ENCODE peak calls at places on chromosomes 1 and 21, in ten cellular contexts. Z is pancreas; Q is AG04449; L is CD8-positive, alpha-beta memory T cell; W is trophoblast cell; U is fibroblast of lung; F is CD8-positive, alpha-beta T cell; G is Peyer's patch; X is NB4; D is heart left ventricle. C is an unnamed sample.
A peak's percentile ranks its signal among the peaks of the same experiment; 100 is the strongest.

GRCh38 chr1:153494976-153495535 is 34.6 kb upstream of the S100A7 start:
- DNase-seq in Z (peak; percentile 78), Q (no peak), L (peak; percentile 61), W (peak; percentile 52), U (peak; percentile 70), F (peak; percentile 61), G (peak; percentile 77), X (peak; percentile 75), D (peak; percentile 76), C (peak; percentile 82)

GRCh38 chr1:201732351-201732750 is 96.6 kb upstream of the IPO9 start:
- DNase-seq in Z (no peak), Q (no peak), L (no peak), W (no peak), U (no peak), F (no peak), G (no peak), X (no peak), D (no peak), C (no peak)

GRCh38 chr1:36161656-36162531 is 5.9 kb downstream of the MAP7D1 start:
- DNase-seq in Z (no peak), Q (no peak), L (peak; percentile 33), W (peak; percentile 22), U (no peak), F (peak; percentile 31), G (no peak), X (peak; percentile 80), D (peak; percentile 52), C (no peak)

GRCh38 chr1:225896937-225897549 is 8.1 kb upstream of the LEFTY1 start:
- DNase-seq in Z (no peak), Q (no peak), L (peak; percentile 46), W (no peak), U (no peak), F (peak; percentile 64), G (no peak), X (no peak), D (no peak), C (no peak)

GRCh38 chr21:45253633-45254556 is 33.8 kb downstream of the POFUT2 start:
- DNase-seq in Z (no peak), Q (no peak), L (no peak), W (no peak), U (no peak), F (no peak), G (no peak), X (no peak), D (no peak), C (no peak)

GRCh38 chr1:230577537-230577936 is 64.7 kb upstream of the COG2 start:
- DNase-seq in Z (no peak), Q (no peak), L (no peak), W (no peak), U (no peak), F (no peak), G (no peak), X (no peak), D (no peak), C (no peak)

GRCh38 chr1:180513531-180513930 is 11.2 kb upstream of the ACBD6 start:
- DNase-seq in Z (no peak), Q (no peak), L (no peak), W (no peak), U (no peak), F (no peak), G (no peak), X (no peak), D (no peak), C (no peak)

GRCh38 chr1:178684111-178684510 is 40.9 kb upstream of the RALGPS2 start:
- DNase-seq in Z (no peak), Q (no peak), L (no peak), W (peak; percentile 50), U (no peak), F (no peak), G (no peak), X (no peak), D (no peak), C (no peak)

GRCh38 chr1:168842306-168842705 is 113.3 kb upstream of the DPT start:
- DNase-seq in Z (no peak), Q (no peak), L (no peak), W (no peak), U (no peak), F (no peak), G (no peak), X (no peak), D (no peak), C (no peak)

GRCh38 chr1:219000606-219001005 is 173.1 kb upstream of the LYPLAL1 start:
- DNase-seq in Z (no peak), Q (no peak), L (no peak), W (no peak), U (no peak), F (no peak), G (no peak), X (no peak), D (no peak), C (no peak)

GRCh38 chr1:180857947-180858768 is 54.5 kb upstream of the KIAA1614 start:
- DNase-seq in Z (no peak), Q (no peak), L (no peak), W (no peak), U (no peak), F (no peak), G (no peak), X (no peak), D (no peak), C (no peak)

GRCh38 chr1:106526650-106527049 is 529.8 kb upstream of the PRMT6 start:
- DNase-seq in Z (no peak), Q (peak; percentile 47), L (no peak), W (no peak), U (peak; percentile 88), F (no peak), G (no peak), X (no peak), D (no peak), C (no peak)

GRCh38 chr1:204171751-204172178 is 5.6 kb upstream of the REN start:
- DNase-seq in Z (no peak), Q (no peak), L (no peak), W (peak; percentile 70), U (no peak), F (no peak), G (no peak), X (no peak), D (no peak), C (no peak)

GRCh38 chr1:15850450-15851079 is 3.1 kb downstream of the SPEN start:
- DNase-seq in Z (no peak), Q (no peak), L (no peak), W (no peak), U (no peak), F (no peak), G (no peak), X (no peak), D (no peak), C (no peak)
- H3K4me3 ChIP-seq in Z (peak overlapping the region; percentile 88), Q (peak overlapping the region; percentile 36), L (no peak overlapping the region), W (no peak overlapping the region), U (peak overlapping the region; percentile 93), F (no peak overlapping the region), G (no peak overlapping the region), X (peak overlapping the region; percentile 99), D (peak overlapping the region; percentile 90), C (no peak overlapping the region)

GRCh38 chr1:155598842-155599331 is 11.1 kb upstream of the MSTO1 start:
- DNase-seq in Z (no peak), Q (peak; percentile 2), L (no peak), W (peak; percentile 61), U (peak; percentile 45), F (no peak), G (no peak), X (no peak), D (no peak), C (no peak)
- H3K4me3 ChIP-seq in Z (no peak overlapping the region), Q (peak overlapping the region; percentile 8), L (peak overlapping the region; percentile 2), W (no peak overlapping the region), U (no peak overlapping the region), F (peak overlapping the region; percentile 11), G (no peak overlapping the region), X (no peak overlapping the region), D (peak overlapping the region; percentile 33), C (no peak overlapping the region)

DNA sequence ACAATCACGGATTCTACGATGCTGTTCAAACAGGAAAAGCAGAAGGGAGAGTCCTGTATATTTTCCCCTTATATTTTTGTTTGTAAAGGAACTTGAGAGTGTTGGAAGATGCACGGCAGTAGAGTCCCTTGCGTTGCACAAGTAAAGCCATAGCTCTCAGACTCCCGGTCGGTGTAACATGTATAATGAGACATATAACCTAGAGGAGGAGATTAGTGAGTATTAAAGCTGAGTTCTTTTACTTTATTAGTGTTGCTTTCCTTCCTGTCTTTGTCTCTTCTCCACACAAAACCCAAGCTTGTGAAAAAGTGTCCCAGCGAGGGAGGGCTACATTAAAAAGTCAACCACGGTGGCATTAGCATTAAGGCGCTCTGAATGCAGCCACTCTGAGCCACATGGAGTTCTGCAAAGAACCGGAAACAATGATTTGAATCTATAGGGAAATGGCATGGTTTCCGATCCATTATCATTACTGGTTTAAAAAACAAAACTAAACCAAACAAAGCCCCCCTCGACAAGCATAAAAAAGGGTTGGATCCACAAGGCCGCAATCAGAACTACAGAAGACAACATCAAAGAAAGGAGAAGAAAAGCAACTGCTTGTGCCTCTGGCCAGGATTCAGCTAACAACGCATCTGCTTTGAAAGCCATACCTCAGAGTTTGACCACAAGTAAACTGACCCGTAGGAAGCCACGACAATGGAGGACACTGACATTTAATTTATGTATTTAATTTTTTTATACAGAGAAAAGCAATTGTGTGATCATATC is 356.9 kb downstream of the LMO4 start:
- DNase-seq in Z (no peak), Q (no peak), L (no peak), W (no peak), U (peak; percentile 49), F (no peak), G (no peak), X (no peak), D (no peak), C (no peak)
- H3K4me3 ChIP-seq in Z (no peak overlapping the region), Q (no peak overlapping the region), L (no peak overlapping the region), W (no peak overlapping the region), U (no peak overlapping the region), F (no peak overlapping the region), G (no peak overlapping the region), X (no peak overlapping the region), D (peak overlapping the region; percentile 6), C (no peak overlapping the region)

GRCh38 chr1:241636291-241636690 is 3.9 kb downstream of the CHML start:
- DNase-seq in Z (no peak), Q (no peak), L (no peak), W (no peak), U (peak; percentile 52), F (no peak), G (no peak), X (no peak), D (no peak), C (no peak)

GRCh38 chr1:241637604-241638003 is 2.6 kb downstream of the CHML start:
- DNase-seq in Z (no peak), Q (no peak), L (no peak), W (peak; percentile 54), U (peak; percentile 18), F (no peak), G (no peak), X (peak; percentile 75), D (no peak), C (no peak)

GRCh38 chr1:241637046-241637590 is 3.1 kb downstream of the CHML start:
- DNase-seq in Z (no peak), Q (no peak), L (no peak), W (peak; percentile 39), U (no peak), F (no peak), G (no peak), X (no peak), D (no peak), C (no peak)

GRCh38 chr1:241638091-241638682 is 2.0 kb downstream of the CHML start:
- DNase-seq in Z (no peak), Q (no peak), L (no peak), W (no peak), U (no peak), F (no peak), G (no peak), X (no peak), D (no peak), C (no peak)

GRCh38 chr1:241635556-241636179 is 4.5 kb downstream of the CHML start:
- DNase-seq in Z (no peak), Q (no peak), L (no peak), W (no peak), U (no peak), F (no peak), G (no peak), X (no peak), D (no peak), C (no peak)
- H3K4me3 ChIP-seq in Z (no peak overlapping the region), Q (no peak overlapping the region), L (no peak overlapping the region), W (no peak overlapping the region), U (no peak overlapping the region), F (no peak overlapping the region), G (no peak overlapping the region), X (no peak overlapping the region), D (no peak overlapping the region), C (no peak overlapping the region)